ENCODE peak calls at places on chromosomes 13 and 19, in four cellular contexts. W is neural progenitor cell, Q is IMR-90, U is Caco-2. S is an unnamed sample.

GRCh38 chr13:44013666-44014291 is 134.1 kb downstream of the LACC1 start:
- DNase-seq in Q (peak; percentile 77), U (no peak), W (no peak), S (peak; percentile 51)

GRCh38 chr19:13241321-13242104 is 91.3 kb downstream of the IER2 start:
- DNase-seq in W (no peak), Q (no peak), U (no peak), S (no peak)

GRCh38 chr13:101640797-101641400 is 188.4 kb downstream of the ITGBL1 start:
- DNase-seq in U (no peak), Q (peak; percentile 78), W (no peak), S (peak; percentile 74)

GRCh38 chr13:28820099-28821051 is at the start of gene MTUS2:
- DNase-seq in U (no peak), W (peak; percentile 36), Q (no peak), S (no peak)

GRCh38 chr19:15195987-15196682 is 4.7 kb downstream of the NOTCH3 start:
- DNase-seq in Q (no peak), W (peak; percentile 70), U (peak; percentile 95), S (no peak)

GRCh38 chr19:49664171-49665070 is 1.2 kb downstream of the IRF3 start:
- DNase-seq in Q (peak; percentile 67), U (peak; percentile 95), W (peak; percentile 93), S (peak; percentile 89)

GRCh38 chr19:56405062-56405461 is 930 bp downstream of the ZNF583 start:
- DNase-seq in W (no peak), U (no peak), Q (no peak), S (no peak)

GRCh38 chr13:111339366-111340143 is 19.1 kb downstream of the TEX29 start:
- DNase-seq in U (no peak), Q (no peak), W (no peak), S (no peak)

GRCh38 chr13:59424661-59425060 is 739.1 kb downstream of the DIAPH3 start:
- DNase-seq in U (no peak), W (no peak), Q (peak; percentile 69), S (no peak)

GRCh38 chr19:49911381-49912145 is 14.9 kb upstream of the IL4I1 start:
- DNase-seq in W (no peak), Q (peak; percentile 52), U (no peak), S (no peak)

GRCh38 chr13:109155301-109155761 is 525.9 kb downstream of the MYO16 start:
- DNase-seq in Q (peak; percentile 50), W (no peak), U (no peak), S (no peak)

GRCh38 chr19:4844348-4845179 is 13.1 kb upstream of the TICAM1 start:
- DNase-seq in U (no peak), Q (peak; percentile 25), W (no peak), S (no peak)

GRCh38 chr19:13537454-13537853 is 31.2 kb upstream of the CACNA1A start:
- DNase-seq in W (peak; percentile 44), Q (no peak), U (peak; percentile 32), S (peak; percentile 35)

GRCh38 chr13:63124863-63125262 is 1709.2 kb upstream of the PCDH20 start:
- DNase-seq in W (no peak), Q (peak; percentile 60), U (no peak), S (peak; percentile 57)

GRCh38 chr13:96093296-96094006 is 3.5 kb downstream of the HS6ST3 start:
- DNase-seq in Q (no peak), W (no peak), U (no peak), S (no peak)

GRCh38 chr13:67383358-67383757 is 153.2 kb upstream of the PCDH9 start:
- DNase-seq in U (no peak), Q (peak; percentile 17), W (no peak), S (no peak)

GRCh38 chr19:12994701-12995595 is at the start of gene NFIX:
- DNase-seq in W (peak; percentile 89), Q (peak; percentile 39), U (no peak), S (peak; percentile 76)

GRCh38 chr13:93151277-93151676 is 75.3 kb upstream of the GPC6 start:
- DNase-seq in W (no peak), U (no peak), Q (peak; percentile 91), S (peak; percentile 5)

GRCh38 chr19:15550273-15550672 is 41.9 kb downstream of the CYP4F22 start:
- DNase-seq in W (no peak), U (no peak), Q (no peak), S (no peak)

GRCh38 chr13:106617561-106617960 is 49.6 kb upstream of the ARGLU1 start:
- DNase-seq in W (peak; percentile 61), U (no peak), Q (peak; percentile 39), S (peak; percentile 78)

GRCh38 chr13:31697290-31697689 is 42.0 kb upstream of the RXFP2 start:
- DNase-seq in Q (no peak), W (no peak), U (no peak), S (no peak)

GRCh38 chr19:19191920-19192882 is at the start of the genes BORCS8 and RFXANK:
- DNase-seq in Q (peak; percentile 98), U (peak; percentile 98), W (peak; percentile 100), S (peak; percentile 100)

GRCh38 chr19:19185853-19186728 is 5.9 kb downstream of the BORCS8 start:
- DNase-seq in U (peak; percentile 66), W (peak; percentile 81), Q (peak; percentile 31), S (peak; percentile 77)

GRCh38 chr19:19181614-19182013 is 10.3 kb downstream of the BORCS8 start:
- DNase-seq in U (no peak), W (no peak), Q (no peak), S (no peak)

DNA sequence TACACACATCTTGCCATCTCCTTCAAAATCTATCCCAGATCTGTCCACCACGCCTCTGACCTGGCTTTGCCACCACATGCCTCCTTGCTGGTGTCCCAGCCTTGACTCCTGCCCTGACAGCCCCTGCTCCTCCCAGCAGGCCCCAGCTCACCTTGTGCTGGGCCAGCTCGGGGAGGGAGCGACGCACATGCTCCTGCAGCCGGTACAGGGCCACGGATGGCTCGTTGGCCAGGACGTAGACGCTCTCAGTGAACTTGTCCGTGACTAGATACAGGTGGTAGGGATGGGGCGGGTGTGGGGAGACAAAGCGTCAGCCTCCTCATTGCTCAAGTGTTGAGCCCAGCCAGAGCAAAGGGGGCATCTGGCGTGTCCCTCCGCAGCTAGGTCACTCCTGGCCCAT is 5.2 kb downstream of the BORCS8 start:
- DNase-seq in Q (no peak), U (no peak), W (no peak), S (no peak)
- H3K4me1 ChIP-seq in Q (no peaks in the 10 kb centered on the region), U (no peaks in the 10 kb centered on the region), W (peaks cover 8% of the 10 kb centered on the region), S (no peaks in the 10 kb centered on the region)

DNA sequence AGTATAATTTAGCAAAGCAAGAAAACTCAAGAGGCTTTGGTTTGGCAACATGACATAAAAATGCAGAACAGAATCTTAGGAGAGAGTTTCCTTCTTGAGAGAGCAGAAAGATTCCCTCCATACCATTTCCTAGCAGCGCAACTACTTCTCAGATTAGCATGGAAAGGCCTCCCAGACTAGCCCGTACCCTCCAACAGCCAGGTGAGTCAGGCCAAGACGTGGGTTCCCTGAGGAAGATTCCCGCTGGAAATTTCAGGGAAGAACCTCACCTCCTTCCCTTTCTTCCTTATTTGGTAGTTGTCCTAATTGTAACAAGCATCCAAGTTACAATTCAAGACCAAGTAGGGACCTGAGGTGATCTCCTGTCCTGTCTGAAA is 12.3 kb downstream of the COL4A2 start:
- DNase-seq in Q (no peak), U (no peak), W (no peak), S (no peak)
- H3K4me1 ChIP-seq in Q (peaks cover 26% of the 10 kb centered on the region), U (peaks cover 26% of the 10 kb centered on the region), W (peaks cover 7% of the 10 kb centered on the region), S (peaks cover 67% of the 10 kb centered on the region)

DNA sequence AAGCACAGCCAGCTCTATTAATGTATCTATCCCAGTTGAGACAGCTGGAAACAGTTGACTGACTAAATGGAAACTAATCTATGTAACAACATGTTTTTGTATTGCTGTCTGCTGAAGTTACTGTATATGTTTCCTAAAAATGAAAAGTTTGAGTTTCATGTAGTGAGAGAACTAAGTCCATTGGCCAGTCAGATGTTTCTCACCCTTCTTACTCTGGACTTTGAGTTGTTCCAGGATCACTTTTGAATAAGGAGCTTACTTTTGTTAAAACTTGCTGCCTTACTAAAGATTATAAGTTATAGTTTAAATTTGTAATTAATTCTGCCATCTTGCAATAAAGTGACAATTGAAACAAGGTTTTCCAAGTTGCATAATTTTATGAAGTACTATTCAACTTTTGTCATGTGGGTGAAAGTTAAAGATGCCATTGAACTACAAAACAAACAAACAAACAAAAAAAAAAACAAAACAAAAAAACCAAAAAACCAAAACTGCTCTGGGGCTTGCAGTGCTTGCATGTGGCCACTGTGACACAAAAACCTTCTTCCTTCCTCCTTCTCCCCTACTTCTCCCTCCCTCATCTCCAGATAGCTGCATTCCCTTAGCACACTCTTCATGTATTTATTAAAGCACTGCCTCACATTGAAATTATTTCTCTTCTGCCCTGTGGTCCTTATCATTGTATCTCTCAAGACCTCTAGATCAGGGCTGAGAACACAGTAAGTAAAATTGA is 15.3 kb downstream of the WDFY2 start:
- DNase-seq in Q (no peak), W (no peak), U (no peak), S (no peak)
- H3K4me1 ChIP-seq in Q (peaks cover 6% of the 10 kb centered on the region), W (peaks cover 14% of the 10 kb centered on the region), U (peaks cover 12% of the 10 kb centered on the region), S (peaks cover 43% of the 10 kb centered on the region)

GRCh38 chr13:24738366-24738847 is 25.6 kb upstream of the RNF17 start:
- DNase-seq in U (no peak), Q (no peak), W (no peak), S (no peak)
- H3K4me1 ChIP-seq in U (no peaks in the 10 kb centered on the region), Q (no peaks in the 10 kb centered on the region), W (peaks cover 3% of the 10 kb centered on the region), S (peaks cover 11% of the 10 kb centered on the region)

GRCh38 chr19:19170053-19170945 is at the start of gene MEF2B:
- DNase-seq in U (peak; percentile 88), Q (peak; percentile 30), W (peak; percentile 94), S (peak; percentile 86)

GRCh38 chr19:19167612-19168011 is 2.5 kb downstream of the MEF2B start:
- DNase-seq in W (no peak), Q (no peak), U (no peak), S (no peak)

GRCh38 chr19:19171821-19172532 is 1.9 kb upstream of the MEF2B start:
- DNase-seq in W (no peak), U (no peak), Q (peak; percentile 78), S (peak; percentile 40)

GRCh38 chr19:19171110-19171672 is 1.1 kb upstream of the MEF2B start:
- DNase-seq in U (no peak), W (no peak), Q (no peak), S (no peak)

GRCh38 chr19:19169236-19170052 is 619 bp downstream of the MEF2B start:
- DNase-seq in Q (no peak), U (no peak), W (no peak), S (no peak)
- H3K4me1 ChIP-seq in Q (peaks cover 24% of the 10 kb centered on the region), U (no peaks in the 10 kb centered on the region), W (no peaks in the 10 kb centered on the region), S (peaks cover 12% of the 10 kb centered on the region)

DNA sequence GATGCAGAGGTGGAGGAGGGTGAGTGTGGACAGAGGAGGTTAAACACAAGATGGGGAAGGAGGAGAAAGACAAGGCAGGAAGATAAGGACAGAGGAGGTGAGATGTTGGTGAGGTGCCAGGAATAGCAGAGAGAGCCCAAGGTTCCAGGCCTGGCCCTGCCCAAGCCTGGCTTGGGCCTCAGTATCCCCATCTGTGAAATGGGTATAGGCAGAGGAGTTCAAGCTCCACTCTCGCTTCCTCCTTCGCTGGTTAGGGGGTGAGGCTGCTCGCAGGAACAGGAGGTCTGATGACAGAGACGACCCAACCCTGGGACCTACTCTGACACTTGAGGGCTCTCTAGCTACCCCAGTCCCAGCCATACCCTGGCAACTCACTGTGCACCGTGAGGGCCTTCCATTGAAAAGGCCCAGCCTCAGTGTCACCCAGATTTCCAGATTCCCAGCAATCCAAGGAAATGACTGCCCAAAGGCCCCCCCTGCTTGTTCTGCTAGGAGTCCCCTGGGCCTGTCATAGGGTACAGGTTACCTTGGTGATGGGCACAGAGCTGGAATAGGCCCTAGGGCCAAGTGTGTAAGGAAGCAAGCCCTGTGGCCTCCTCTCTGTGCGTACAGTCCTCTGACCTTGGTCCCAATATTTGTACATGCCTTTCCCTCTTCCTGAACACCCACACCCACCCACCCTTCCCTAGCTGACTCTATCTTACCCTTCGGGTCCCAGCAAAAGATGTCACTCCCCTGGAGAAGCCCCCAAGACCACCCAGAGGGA is 8.6 kb upstream of the ANGPTL8 start:
- DNase-seq in U (no peak), Q (no peak), W (no peak), S (no peak)
- H3K4me1 ChIP-seq in U (no peaks in the 10 kb centered on the region), Q (no peaks in the 10 kb centered on the region), W (no peaks in the 10 kb centered on the region), S (no peaks in the 10 kb centered on the region)

S was measured in A673.